ENCODE peak calls at places on chromosomes 2 and 18, in eight cellular contexts. X is A673, A is Karpas-422, N is cardiac muscle cell, K is heart left ventricle, R is thyroid gland, S is adrenal gland, C is IMR-90. P is an unnamed sample. For H3K9me3 and H3K27me3, the result is how much of the 10 kb centered on the place peaks cover.

GRCh38 chr18:33076601-33077000 is 303.8 kb upstream of the KLHL14 start:
- DNase-seq in X (no peak), A (no peak), N (no peak), K (no peak), R (no peak), S (no peak), C (no peak), P (no peak)

GRCh38 chr2:223936862-223937326 is 8.2 kb downstream of the WDFY1 start:
- DNase-seq in X (no peak), A (no peak), N (no peak), K (no peak), R (no peak), S (no peak), C (peak), P (no peak)

GRCh38 chr2:98463081-98463481 is 18.4 kb downstream of the INPP4A start:
- DNase-seq in X (no peak), A (no peak), N (no peak), K (no peak), R (no peak), S (peak), C (no peak), P (no peak)

GRCh38 chr18:40685241-40685640 is 1269.8 kb upstream of the PIK3C3 start:
- DNase-seq in X (no peak), A (no peak), N (no peak), K (no peak), R (no peak), S (no peak), C (no peak), P (no peak)

GRCh38 chr2:207561386-207562080 is 31.8 kb downstream of the CREB1 start:
- DNase-seq in X (no peak), A (no peak), N (no peak), K (no peak), R (no peak), S (no peak), C (peak), P (no peak)

GRCh38 chr2:7539760-7540159 is 622.5 kb downstream of the RNF144A start:
- DNase-seq in X (no peak), A (no peak), N (no peak), K (no peak), R (no peak), S (no peak), C (no peak), P (no peak)

GRCh38 chr18:76885011-76885410 is 62.7 kb downstream of the ZNF236 start:
- DNase-seq in X (no peak), A (no peak), N (no peak), K (no peak), R (no peak), S (no peak), C (no peak), P (no peak)

GRCh38 chr18:2982452-2983172 is 30.3 kb downstream of the LPIN2 start:
- DNase-seq in X (no peak), A (no peak), N (no peak), K (no peak), R (no peak), S (no peak), C (no peak), P (no peak)

GRCh38 chr2:179410552-179411356 is 146.1 kb upstream of the SESTD1 start:
- DNase-seq in X (peak), A (peak), N (peak), K (peak), R (peak), S (peak), C (peak), P (no peak)

GRCh38 chr2:96159084-96159830 is 14.0 kb upstream of the DUSP2 start:
- DNase-seq in X (no peak), A (no peak), N (no peak), K (no peak), R (no peak), S (no peak), C (no peak), P (no peak)

GRCh38 chr2:8216397-8216796 is 465.5 kb upstream of the ID2 start:
- DNase-seq in X (no peak), A (no peak), N (peak), K (no peak), R (no peak), S (no peak), C (no peak), P (no peak)

GRCh38 chr18:58416704-58417683 is 211.9 kb downstream of the ALPK2 start:
- DNase-seq in X (no peak), A (no peak), N (peak), K (no peak), R (no peak), S (no peak), C (peak), P (no peak)

GRCh38 chr2:112646791-112647720 is 1.3 kb downstream of the SLC20A1 start:
- DNase-seq in X (peak), A (peak), N (no peak), K (no peak), R (no peak), S (no peak), C (no peak), P (no peak)

GRCh38 chr2:26614205-26615128 is 26.7 kb downstream of the CIB4 start:
- DNase-seq in X (no peak), A (no peak), N (no peak), K (peak), R (peak), S (peak), C (no peak), P (peak)

GRCh38 chr2:48433682-48434081 is 96.3 kb upstream of the STON1 start:
- DNase-seq in X (no peak), A (peak), N (peak), K (peak), R (no peak), S (peak), C (no peak), P (no peak)

GRCh38 chr2:187976259-187976658 is 315.4 kb upstream of the GULP1 start:
- DNase-seq in X (no peak), A (no peak), N (no peak), K (no peak), R (no peak), S (no peak), C (no peak), P (no peak)

GRCh38 chr18:50559750-50560680 is at the start of gene MAPK4:
- DNase-seq in X (peak), A (no peak), N (peak), K (peak), R (peak), S (peak), C (no peak), P (peak)

GRCh38 chr2:69316550-69316949 is 70.5 kb downstream of the GFPT1 start:
- DNase-seq in X (no peak), A (no peak), N (no peak), K (no peak), R (no peak), S (no peak), C (no peak), P (no peak)

GRCh38 chr2:69310267-69310666 is 76.8 kb downstream of the GFPT1 start:
- DNase-seq in X (no peak), A (no peak), N (no peak), K (no peak), R (no peak), S (no peak), C (no peak), P (no peak)

GRCh38 chr2:69311017-69311416 is 76.0 kb downstream of the GFPT1 start:
- DNase-seq in X (no peak), A (no peak), N (no peak), K (no peak), R (no peak), S (no peak), C (peak), P (no peak)

GRCh38 chr2:69309336-69310048 is 77.5 kb downstream of the GFPT1 start:
- DNase-seq in X (peak), A (no peak), N (peak), K (peak), R (peak), S (no peak), C (peak), P (peak)

GRCh38 chr2:69315160-69315761 is 71.8 kb downstream of the GFPT1 start:
- DNase-seq in X (no peak), A (no peak), N (no peak), K (no peak), R (no peak), S (no peak), C (no peak), P (no peak)
- H3K9me3 ChIP-seq in X (under half), A (under half), N (under half), K (under half), R (under half), S (under half), C (under half), P (under half)

DNA sequence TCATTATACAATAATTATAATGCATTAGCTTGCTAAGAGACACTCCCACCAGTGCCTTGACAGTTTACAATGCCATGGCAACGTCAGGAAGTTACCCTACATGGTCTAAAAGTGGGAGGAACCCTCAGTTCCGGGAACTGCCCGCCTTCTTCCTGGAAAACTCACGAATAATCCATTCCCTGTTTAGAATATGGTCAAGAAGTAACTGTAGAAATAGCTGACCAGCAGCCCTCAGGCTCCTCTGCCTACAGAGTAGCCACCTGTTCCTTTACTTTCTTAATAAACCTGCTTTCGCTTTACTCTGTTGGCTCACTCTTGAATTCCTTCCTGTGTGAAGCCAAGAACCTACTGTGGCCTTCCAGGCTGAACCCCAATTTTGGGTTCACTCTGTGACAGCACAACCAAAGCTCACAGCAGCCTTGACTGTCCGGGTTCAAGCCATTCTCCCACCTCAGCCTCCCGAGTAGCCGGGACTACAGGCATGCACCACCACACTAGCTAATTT is 20.0 kb upstream of the PTPN2 start:
- DNase-seq in X (peak), A (no peak), N (peak), K (no peak), R (no peak), S (no peak), C (no peak), P (peak)
- H3K27me3 ChIP-seq in X (under half), A (under half), N (under half), K (under half), R (under half), S (under half), C (under half), P (under half)

DNA sequence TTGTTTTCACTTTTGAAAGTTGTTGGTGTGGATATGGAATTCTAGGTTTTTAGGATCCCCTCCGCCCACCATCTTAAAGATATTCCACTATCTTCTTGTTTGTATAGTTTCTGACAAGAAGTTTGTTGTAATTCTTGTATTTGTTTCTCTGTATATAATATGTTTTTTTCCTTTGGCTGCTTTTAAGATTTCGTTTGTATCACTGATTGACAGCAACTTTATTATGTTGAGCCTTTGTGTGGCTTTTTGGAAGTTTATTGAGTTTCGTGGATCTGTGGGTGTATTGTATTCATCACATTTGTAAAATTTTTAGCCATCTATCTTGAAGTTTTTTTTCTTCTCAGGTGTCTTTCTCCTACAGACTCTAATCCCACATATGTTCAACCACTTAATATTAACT is 200.1 kb downstream of the MCFD2 start:
- DNase-seq in X (no peak), A (no peak), N (no peak), K (no peak), R (no peak), S (no peak), C (no peak), P (no peak)
- H3K9me3 ChIP-seq in X (under half), A (under half), N (under half), K (under half), R (under half), S (under half), C (under half), P (under half)

GRCh38 chr2:59882822-59883221 is 670.6 kb downstream of the BCL11A start:
- DNase-seq in X (no peak), A (no peak), N (no peak), K (no peak), R (no peak), S (no peak), C (no peak), P (no peak)

GRCh38 chr2:59886758-59887157 is 666.7 kb downstream of the BCL11A start:
- DNase-seq in X (no peak), A (no peak), N (no peak), K (no peak), R (no peak), S (no peak), C (no peak), P (no peak)

GRCh38 chr2:59885536-59885935 is 667.9 kb downstream of the BCL11A start:
- DNase-seq in X (no peak), A (no peak), N (no peak), K (peak), R (peak), S (no peak), C (no peak), P (no peak)

GRCh38 chr2:59882279-59882678 is 671.2 kb downstream of the BCL11A start:
- DNase-seq in X (no peak), A (no peak), N (no peak), K (no peak), R (no peak), S (no peak), C (no peak), P (no peak)

GRCh38 chr2:59884166-59884565 is 669.3 kb downstream of the BCL11A start:
- DNase-seq in X (no peak), A (no peak), N (no peak), K (no peak), R (no peak), S (no peak), C (no peak), P (no peak)
- H3K27me3 ChIP-seq in X (under half), A (under half), N (under half), K (under half), R (under half), S (under half), C (under half), P (under half)

DNA sequence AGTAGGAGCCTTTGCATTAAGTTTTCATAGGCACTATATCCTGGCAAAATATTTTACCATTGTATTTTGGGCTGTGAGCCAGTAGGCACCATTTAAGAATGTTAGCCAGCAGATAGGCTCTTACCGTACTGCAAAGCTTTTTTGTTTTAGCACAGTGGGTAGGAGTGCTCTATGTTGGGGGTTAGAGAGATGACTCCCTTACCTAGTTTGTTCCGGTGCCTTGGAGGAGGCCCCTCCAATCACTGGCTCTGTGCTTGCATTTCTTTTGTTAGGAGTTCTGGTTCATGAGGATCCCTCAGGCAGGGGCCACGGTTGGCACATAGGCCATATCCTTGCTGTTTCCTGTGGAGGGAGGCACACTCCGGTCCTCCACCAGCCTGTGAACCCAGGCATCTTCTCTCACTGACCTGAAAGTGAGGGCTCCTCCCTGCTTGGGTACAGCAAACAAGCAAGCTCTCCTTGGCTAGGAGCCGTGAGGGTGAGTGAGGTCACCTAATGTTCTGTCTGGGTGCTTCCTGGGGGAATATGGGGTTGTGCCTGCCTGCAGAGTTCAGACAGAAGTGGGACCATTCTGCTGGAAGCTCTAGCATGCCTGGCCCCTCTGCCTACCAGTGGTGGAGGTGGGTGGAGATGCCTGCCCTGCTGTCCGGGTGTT is 29.8 kb downstream of the LTBP1 start:
- DNase-seq in X (no peak), A (no peak), N (no peak), K (no peak), R (no peak), S (no peak), C (no peak), P (no peak)
- H3K9me3 ChIP-seq in X (under half), A (under half), N (under half), K (under half), R (under half), S (under half), C (under half), P (under half)

GRCh38 chr2:127419112-127419430 is 844 bp downstream of the PROC start:
- DNase-seq in X (no peak), A (no peak), N (no peak), K (no peak), R (no peak), S (no peak), C (no peak), P (no peak)

GRCh38 chr2:127418300-127419111 is at the start of gene PROC:
- DNase-seq in X (no peak), A (no peak), N (no peak), K (no peak), R (no peak), S (no peak), C (no peak), P (no peak)

GRCh38 chr2:127421116-127421800 is 3.0 kb downstream of the PROC start:
- DNase-seq in X (no peak), A (no peak), N (no peak), K (no peak), R (no peak), S (no peak), C (no peak), P (no peak)

GRCh38 chr2:127419448-127420038 is 1.3 kb downstream of the PROC start:
- DNase-seq in X (peak), A (no peak), N (no peak), K (no peak), R (no peak), S (no peak), C (no peak), P (no peak)

GRCh38 chr2:127420039-127420864 is 2.0 kb downstream of the PROC start:
- DNase-seq in X (no peak), A (no peak), N (no peak), K (no peak), R (no peak), S (no peak), C (no peak), P (no peak)
- H3K27me3 ChIP-seq in X (under half), A (under half), N (half or more), K (under half), R (under half), S (under half), C (under half), P (half or more)

GRCh38 chr2:228767196-228767595 is 503.9 kb downstream of the PID1 start:
- DNase-seq in X (no peak), A (no peak), N (peak), K (no peak), R (no peak), S (no peak), C (peak), P (no peak)

GRCh38 chr2:228771719-228772254 is 499.3 kb downstream of the PID1 start:
- DNase-seq in X (no peak), A (no peak), N (no peak), K (no peak), R (no peak), S (no peak), C (no peak), P (no peak)

GRCh38 chr2:228771306-228771705 is 499.8 kb downstream of the PID1 start:
- DNase-seq in X (no peak), A (no peak), N (no peak), K (no peak), R (no peak), S (no peak), C (no peak), P (no peak)

GRCh38 chr2:228763600-228763999 is 507.5 kb downstream of the PID1 start:
- DNase-seq in X (peak), A (no peak), N (no peak), K (no peak), R (no peak), S (no peak), C (no peak), P (no peak)

DNA sequence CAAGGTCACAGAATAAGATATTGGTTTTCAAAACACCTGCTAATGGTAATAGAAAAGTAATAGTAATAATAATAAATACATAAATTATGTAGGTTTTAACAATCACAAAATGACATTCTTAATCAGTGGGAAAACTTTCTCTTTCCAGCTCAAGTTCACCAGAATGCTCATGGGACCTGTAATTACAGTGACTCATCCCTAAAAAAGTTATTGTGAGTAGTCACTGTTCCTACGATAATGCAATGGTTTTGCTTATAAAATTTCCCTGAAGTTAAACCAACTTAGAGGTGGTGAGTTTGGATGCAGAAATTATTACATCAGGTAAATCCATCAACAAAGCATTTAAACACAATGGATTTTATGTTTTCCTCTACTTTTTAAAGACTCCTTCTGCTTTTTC is 502.3 kb downstream of the PID1 start:
- DNase-seq in X (peak), A (no peak), N (peak), K (no peak), R (no peak), S (no peak), C (peak), P (no peak)
- H3K9me3 ChIP-seq in X (under half), A (under half), N (under half), K (under half), R (under half), S (under half), C (under half), P (under half)